ENCODE peak calls at places on chromosome 15, in five cellular contexts. N is SK-N-SH; S is NCI-H1092 treated with DMSO at 0.1 percent for 48 hours; A is endothelial cell of umbilical vein; Q is central memory CD8-positive, alpha-beta T cell. H is an unnamed sample.

GRCh38 chr15:60223161-60223560 is 174.6 kb downstream of the ANXA2 start:
- DNase-seq in N (no peak), S (peak), A (no peak), Q (no peak), H (no peak)

GRCh38 chr15:34084086-34084485 is 17.6 kb downstream of the EMC7 start:
- DNase-seq in Q (no peak), A (no peak), S (no peak), N (no peak), H (no peak)

GRCh38 chr15:48693474-48693873 is 48.0 kb upstream of the FBN1 start:
- DNase-seq in A (no peak), N (no peak), S (no peak), Q (no peak), H (no peak)

GRCh38 chr15:74193305-74193718 is 9.3 kb downstream of the STRA6 start:
- DNase-seq in S (no peak), N (no peak), Q (no peak), A (no peak), H (no peak)

GRCh38 chr15:92392966-92393286 is 755 bp upstream of the ST8SIA2 start:
- DNase-seq in N (peak), Q (no peak), S (no peak), A (no peak), H (no peak)

GRCh38 chr15:39495871-39496459 is 84.9 kb upstream of the THBS1 start:
- DNase-seq in N (no peak), S (no peak), Q (no peak), A (no peak), H (no peak)

GRCh38 chr15:92634641-92635272 is 20.8 kb downstream of the FAM174B start:
- DNase-seq in Q (no peak), N (no peak), A (no peak), S (no peak), H (no peak)

GRCh38 chr15:59105839-59106238 is 893 bp downstream of the CCNB2 start:
- DNase-seq in A (no peak), Q (no peak), S (no peak), N (peak), H (no peak)

GRCh38 chr15:64430000-64430735 is 30.2 kb upstream of the ZNF609 start:
- DNase-seq in Q (peak), N (no peak), S (peak), A (peak), H (peak)

GRCh38 chr15:48406911-48407310 is 75.7 kb downstream of the DUT start:
- DNase-seq in S (no peak), Q (no peak), A (no peak), N (no peak), H (no peak)

GRCh38 chr15:99442268-99442897 is 123.4 kb upstream of the MEF2A start:
- DNase-seq in N (peak), Q (no peak), A (peak), S (no peak), H (no peak)

GRCh38 chr15:74616020-74616939 is 644 bp downstream of the CLK3 start:
- DNase-seq in N (peak), Q (peak), S (no peak), A (peak), H (peak)

GRCh38 chr15:28974142-28974541 is 88.4 kb downstream of the APBA2 start:
- DNase-seq in A (no peak), S (no peak), Q (no peak), N (no peak), H (no peak)

GRCh38 chr15:63338170-63338569 is 43.5 kb downstream of the CA12 start:
- DNase-seq in Q (no peak), N (no peak), S (no peak), A (no peak), H (no peak)

GRCh38 chr15:85785887-85786777 is 8.6 kb downstream of the KLHL25 start:
- DNase-seq in A (peak), Q (no peak), N (no peak), S (peak), H (no peak)

H was measured in HL-60.